ENCODE peak calls at places on chromosomes 16 and 17, in eight cellular contexts. One of them, this sample, is unnamed.

GRCh38 chr17:32490101-32490482 is 3.3 kb downstream of the CDK5R1 start:
- DNase-seq in mesenchymal stem cell: no peak
- DNase-seq in T-helper 1 cell: no peak
- DNase-seq in GM23248: no peak
- DNase-seq in stimulated activated naive CD8-positive, alpha-beta T cell treated with anti-CD3 and anti-CD28 coated beads, Interleukin-15, Interleukin-2, amounts not matched to agents 100 U/mL and 50 U/mL, for 24 hours: peak; percentile 52
- DNase-seq in left ventricle myocardium inferior: no peak
- DNase-seq in NCI-H1105: no peak
- DNase-seq in skeletal muscle cell: no peak
- DNase-seq in this sample: no peak

GRCh38 chr16:26111900-26112299 is 420.1 kb downstream of the HS3ST4 start:
- DNase-seq in NCI-H1105: no peak
- DNase-seq in skeletal muscle cell: no peak
- DNase-seq in left ventricle myocardium inferior: no peak
- DNase-seq in stimulated activated naive CD8-positive, alpha-beta T cell treated with anti-CD3 and anti-CD28 coated beads, Interleukin-15, Interleukin-2, amounts not matched to agents 100 U/mL and 50 U/mL, for 24 hours: no peak
- DNase-seq in mesenchymal stem cell: no peak
- DNase-seq in GM23248: peak; percentile 1
- DNase-seq in T-helper 1 cell: no peak
- DNase-seq in this sample: no peak

GRCh38 chr17:83203073-83203471 is 123.7 kb downstream of the METRNL start:
- DNase-seq in GM23248: peak; percentile 99
- DNase-seq in stimulated activated naive CD8-positive, alpha-beta T cell treated with anti-CD3 and anti-CD28 coated beads, Interleukin-15, Interleukin-2, amounts not matched to agents 100 U/mL and 50 U/mL, for 24 hours: peak; percentile 15
- DNase-seq in skeletal muscle cell: peak; percentile 87
- DNase-seq in NCI-H1105: no peak
- DNase-seq in left ventricle myocardium inferior: peak; percentile 50
- DNase-seq in T-helper 1 cell: no peak
- DNase-seq in mesenchymal stem cell: peak; percentile 32
- DNase-seq in this sample: peak; percentile 63

GRCh38 chr17:52495646-52496045 is 337.1 kb upstream of the CA10 start:
- DNase-seq in GM23248: no peak
- DNase-seq in skeletal muscle cell: no peak
- DNase-seq in T-helper 1 cell: no peak
- DNase-seq in stimulated activated naive CD8-positive, alpha-beta T cell treated with anti-CD3 and anti-CD28 coated beads, Interleukin-15, Interleukin-2, amounts not matched to agents 100 U/mL and 50 U/mL, for 24 hours: no peak
- DNase-seq in mesenchymal stem cell: no peak
- DNase-seq in NCI-H1105: no peak
- DNase-seq in left ventricle myocardium inferior: no peak
- DNase-seq in this sample: no peak

GRCh38 chr16:26644912-26645543 is 421.7 kb upstream of the C16orf82 start:
- DNase-seq in left ventricle myocardium inferior: no peak
- DNase-seq in skeletal muscle cell: no peak
- DNase-seq in T-helper 1 cell: no peak
- DNase-seq in mesenchymal stem cell: no peak
- DNase-seq in NCI-H1105: no peak
- DNase-seq in GM23248: no peak
- DNase-seq in stimulated activated naive CD8-positive, alpha-beta T cell treated with anti-CD3 and anti-CD28 coated beads, Interleukin-15, Interleukin-2, amounts not matched to agents 100 U/mL and 50 U/mL, for 24 hours: no peak
- DNase-seq in this sample: no peak

GRCh38 chr16:77551352-77551751 is 116.5 kb upstream of the ADAMTS18 start:
- DNase-seq in left ventricle myocardium inferior: no peak
- DNase-seq in NCI-H1105: no peak
- DNase-seq in mesenchymal stem cell: peak; percentile 65
- DNase-seq in GM23248: peak; percentile 52
- DNase-seq in stimulated activated naive CD8-positive, alpha-beta T cell treated with anti-CD3 and anti-CD28 coated beads, Interleukin-15, Interleukin-2, amounts not matched to agents 100 U/mL and 50 U/mL, for 24 hours: no peak
- DNase-seq in skeletal muscle cell: peak; percentile 5
- DNase-seq in T-helper 1 cell: no peak
- DNase-seq in this sample: no peak

GRCh38 chr17:48732688-48733629 is 4.4 kb upstream of the HOXB13 start:
- DNase-seq in skeletal muscle cell: no peak
- DNase-seq in stimulated activated naive CD8-positive, alpha-beta T cell treated with anti-CD3 and anti-CD28 coated beads, Interleukin-15, Interleukin-2, amounts not matched to agents 100 U/mL and 50 U/mL, for 24 hours: no peak
- DNase-seq in NCI-H1105: no peak
- DNase-seq in mesenchymal stem cell: no peak
- DNase-seq in left ventricle myocardium inferior: no peak
- DNase-seq in T-helper 1 cell: no peak
- DNase-seq in GM23248: no peak
- DNase-seq in this sample: no peak

GRCh38 chr16:4455081-4455480 is 19.3 kb downstream of the NMRAL1 start:
- DNase-seq in GM23248: no peak
- DNase-seq in mesenchymal stem cell: no peak
- DNase-seq in left ventricle myocardium inferior: no peak
- DNase-seq in NCI-H1105: no peak
- DNase-seq in stimulated activated naive CD8-positive, alpha-beta T cell treated with anti-CD3 and anti-CD28 coated beads, Interleukin-15, Interleukin-2, amounts not matched to agents 100 U/mL and 50 U/mL, for 24 hours: no peak
- DNase-seq in skeletal muscle cell: no peak
- DNase-seq in T-helper 1 cell: no peak
- DNase-seq in this sample: no peak

GRCh38 chr17:45353047-45353446 is 36.2 kb upstream of the MAP3K14 start:
- DNase-seq in GM23248: no peak
- DNase-seq in NCI-H1105: no peak
- DNase-seq in T-helper 1 cell: no peak
- DNase-seq in mesenchymal stem cell: no peak
- DNase-seq in stimulated activated naive CD8-positive, alpha-beta T cell treated with anti-CD3 and anti-CD28 coated beads, Interleukin-15, Interleukin-2, amounts not matched to agents 100 U/mL and 50 U/mL, for 24 hours: peak; percentile 65
- DNase-seq in left ventricle myocardium inferior: no peak
- DNase-seq in skeletal muscle cell: no peak
- DNase-seq in this sample: no peak

GRCh38 chr16:86590501-86591144 is 12.3 kb downstream of the FOXL1 start:
- DNase-seq in T-helper 1 cell: no peak
- DNase-seq in NCI-H1105: no peak
- DNase-seq in stimulated activated naive CD8-positive, alpha-beta T cell treated with anti-CD3 and anti-CD28 coated beads, Interleukin-15, Interleukin-2, amounts not matched to agents 100 U/mL and 50 U/mL, for 24 hours: no peak
- DNase-seq in mesenchymal stem cell: peak; percentile 84
- DNase-seq in skeletal muscle cell: peak; percentile 77
- DNase-seq in left ventricle myocardium inferior: no peak
- DNase-seq in GM23248: peak; percentile 95
- DNase-seq in this sample: no peak

GRCh38 chr17:29569245-29569950 is 897 bp downstream of the TP53I13 start:
- DNase-seq in left ventricle myocardium inferior: no peak
- DNase-seq in T-helper 1 cell: no peak
- DNase-seq in NCI-H1105: no peak
- DNase-seq in GM23248: peak; percentile 80
- DNase-seq in stimulated activated naive CD8-positive, alpha-beta T cell treated with anti-CD3 and anti-CD28 coated beads, Interleukin-15, Interleukin-2, amounts not matched to agents 100 U/mL and 50 U/mL, for 24 hours: no peak
- DNase-seq in skeletal muscle cell: no peak
- DNase-seq in mesenchymal stem cell: peak; percentile 43
- DNase-seq in this sample: no peak

GRCh38 chr16:14002416-14002815 is 68.7 kb upstream of the MRTFB start:
- DNase-seq in left ventricle myocardium inferior: no peak
- DNase-seq in GM23248: no peak
- DNase-seq in mesenchymal stem cell: no peak
- DNase-seq in T-helper 1 cell: no peak
- DNase-seq in skeletal muscle cell: no peak
- DNase-seq in NCI-H1105: no peak
- DNase-seq in stimulated activated naive CD8-positive, alpha-beta T cell treated with anti-CD3 and anti-CD28 coated beads, Interleukin-15, Interleukin-2, amounts not matched to agents 100 U/mL and 50 U/mL, for 24 hours: no peak
- DNase-seq in this sample: no peak

GRCh38 chr17:72719582-72720493 is 372.6 kb downstream of the SLC39A11 start:
- DNase-seq in left ventricle myocardium inferior: no peak
- DNase-seq in stimulated activated naive CD8-positive, alpha-beta T cell treated with anti-CD3 and anti-CD28 coated beads, Interleukin-15, Interleukin-2, amounts not matched to agents 100 U/mL and 50 U/mL, for 24 hours: peak; percentile 75
- DNase-seq in skeletal muscle cell: no peak
- DNase-seq in T-helper 1 cell: peak; percentile 25
- DNase-seq in GM23248: no peak
- DNase-seq in mesenchymal stem cell: peak; percentile 60
- DNase-seq in NCI-H1105: no peak
- DNase-seq in this sample: no peak

GRCh38 chr17:50993544-50993943 is 127.1 kb downstream of the SPAG9 start:
- DNase-seq in NCI-H1105: no peak
- DNase-seq in T-helper 1 cell: no peak
- DNase-seq in skeletal muscle cell: no peak
- DNase-seq in mesenchymal stem cell: no peak
- DNase-seq in GM23248: no peak
- DNase-seq in stimulated activated naive CD8-positive, alpha-beta T cell treated with anti-CD3 and anti-CD28 coated beads, Interleukin-15, Interleukin-2, amounts not matched to agents 100 U/mL and 50 U/mL, for 24 hours: no peak
- DNase-seq in left ventricle myocardium inferior: no peak
- DNase-seq in this sample: no peak

GRCh38 chr17:76585649-76586593 is at the start of gene ST6GALNAC2:
- DNase-seq in GM23248: peak; percentile 69
- DNase-seq in stimulated activated naive CD8-positive, alpha-beta T cell treated with anti-CD3 and anti-CD28 coated beads, Interleukin-15, Interleukin-2, amounts not matched to agents 100 U/mL and 50 U/mL, for 24 hours: peak; percentile 53
- DNase-seq in mesenchymal stem cell: peak; percentile 55
- DNase-seq in left ventricle myocardium inferior: peak; percentile 69
- DNase-seq in skeletal muscle cell: no peak
- DNase-seq in NCI-H1105: peak; percentile 25
- DNase-seq in T-helper 1 cell: peak; percentile 32
- DNase-seq in this sample: peak; percentile 58

GRCh38 chr16:88697831-88698693 is 8.1 kb downstream of the RNF166 start:
- DNase-seq in skeletal muscle cell: no peak
- DNase-seq in left ventricle myocardium inferior: no peak
- DNase-seq in GM23248: no peak
- DNase-seq in mesenchymal stem cell: no peak
- DNase-seq in NCI-H1105: no peak
- DNase-seq in T-helper 1 cell: no peak
- DNase-seq in stimulated activated naive CD8-positive, alpha-beta T cell treated with anti-CD3 and anti-CD28 coated beads, Interleukin-15, Interleukin-2, amounts not matched to agents 100 U/mL and 50 U/mL, for 24 hours: no peak
- DNase-seq in this sample: no peak

GRCh38 chr17:11493947-11494346 is 104.3 kb upstream of the DNAH9 start:
- DNase-seq in GM23248: no peak
- DNase-seq in skeletal muscle cell: no peak
- DNase-seq in stimulated activated naive CD8-positive, alpha-beta T cell treated with anti-CD3 and anti-CD28 coated beads, Interleukin-15, Interleukin-2, amounts not matched to agents 100 U/mL and 50 U/mL, for 24 hours: no peak
- DNase-seq in T-helper 1 cell: no peak
- DNase-seq in NCI-H1105: no peak
- DNase-seq in left ventricle myocardium inferior: no peak
- DNase-seq in mesenchymal stem cell: no peak
- DNase-seq in this sample: no peak

GRCh38 chr16:54437921-54438320 is 151.3 kb upstream of the IRX3 start:
- DNase-seq in GM23248: no peak
- DNase-seq in stimulated activated naive CD8-positive, alpha-beta T cell treated with anti-CD3 and anti-CD28 coated beads, Interleukin-15, Interleukin-2, amounts not matched to agents 100 U/mL and 50 U/mL, for 24 hours: no peak
- DNase-seq in left ventricle myocardium inferior: no peak
- DNase-seq in skeletal muscle cell: no peak
- DNase-seq in T-helper 1 cell: no peak
- DNase-seq in NCI-H1105: no peak
- DNase-seq in mesenchymal stem cell: no peak
- DNase-seq in this sample: no peak

GRCh38 chr16:3695610-3696369 is 21.5 kb downstream of the TRAP1 start:
- DNase-seq in stimulated activated naive CD8-positive, alpha-beta T cell treated with anti-CD3 and anti-CD28 coated beads, Interleukin-15, Interleukin-2, amounts not matched to agents 100 U/mL and 50 U/mL, for 24 hours: no peak
- DNase-seq in mesenchymal stem cell: no peak
- DNase-seq in left ventricle myocardium inferior: no peak
- DNase-seq in skeletal muscle cell: no peak
- DNase-seq in NCI-H1105: no peak
- DNase-seq in T-helper 1 cell: no peak
- DNase-seq in GM23248: no peak
- DNase-seq in this sample: peak; percentile 43

GRCh38 chr17:9529033-9529748 is 46.4 kb downstream of the STX8 start:
- DNase-seq in skeletal muscle cell: no peak
- DNase-seq in stimulated activated naive CD8-positive, alpha-beta T cell treated with anti-CD3 and anti-CD28 coated beads, Interleukin-15, Interleukin-2, amounts not matched to agents 100 U/mL and 50 U/mL, for 24 hours: no peak
- DNase-seq in mesenchymal stem cell: peak; percentile 53
- DNase-seq in GM23248: peak; percentile 63
- DNase-seq in left ventricle myocardium inferior: no peak
- DNase-seq in T-helper 1 cell: no peak
- DNase-seq in NCI-H1105: no peak
- DNase-seq in this sample: no peak

GRCh38 chr16:89200850-89201466 is 621 bp upstream of the SLC22A31 start:
- DNase-seq in GM23248: no peak
- DNase-seq in NCI-H1105: no peak
- DNase-seq in mesenchymal stem cell: no peak
- DNase-seq in left ventricle myocardium inferior: no peak
- DNase-seq in T-helper 1 cell: no peak
- DNase-seq in stimulated activated naive CD8-positive, alpha-beta T cell treated with anti-CD3 and anti-CD28 coated beads, Interleukin-15, Interleukin-2, amounts not matched to agents 100 U/mL and 50 U/mL, for 24 hours: no peak
- DNase-seq in skeletal muscle cell: no peak
- DNase-seq in this sample: no peak

GRCh38 chr16:15635926-15636325 is 7.0 kb downstream of the MARF1 start:
- DNase-seq in mesenchymal stem cell: no peak
- DNase-seq in left ventricle myocardium inferior: no peak
- DNase-seq in GM23248: no peak
- DNase-seq in stimulated activated naive CD8-positive, alpha-beta T cell treated with anti-CD3 and anti-CD28 coated beads, Interleukin-15, Interleukin-2, amounts not matched to agents 100 U/mL and 50 U/mL, for 24 hours: no peak
- DNase-seq in NCI-H1105: no peak
- DNase-seq in skeletal muscle cell: no peak
- DNase-seq in T-helper 1 cell: no peak
- DNase-seq in this sample: no peak

GRCh38 chr17:82930924-82931695 is 91.3 kb upstream of the ZNF750 start:
- DNase-seq in left ventricle myocardium inferior: peak; percentile 5
- DNase-seq in mesenchymal stem cell: no peak
- DNase-seq in T-helper 1 cell: no peak
- DNase-seq in skeletal muscle cell: no peak
- DNase-seq in NCI-H1105: no peak
- DNase-seq in stimulated activated naive CD8-positive, alpha-beta T cell treated with anti-CD3 and anti-CD28 coated beads, Interleukin-15, Interleukin-2, amounts not matched to agents 100 U/mL and 50 U/mL, for 24 hours: no peak
- DNase-seq in GM23248: no peak
- DNase-seq in this sample: no peak

GRCh38 chr17:34633760-34634159 is 54.4 kb downstream of the TMEM132E start:
- DNase-seq in GM23248: no peak
- DNase-seq in NCI-H1105: no peak
- DNase-seq in mesenchymal stem cell: no peak
- DNase-seq in stimulated activated naive CD8-positive, alpha-beta T cell treated with anti-CD3 and anti-CD28 coated beads, Interleukin-15, Interleukin-2, amounts not matched to agents 100 U/mL and 50 U/mL, for 24 hours: no peak
- DNase-seq in skeletal muscle cell: no peak
- DNase-seq in left ventricle myocardium inferior: no peak
- DNase-seq in T-helper 1 cell: no peak
- DNase-seq in this sample: no peak

GRCh38 chr16:86393907-86394626 is 116.3 kb upstream of the FOXF1 start:
- DNase-seq in NCI-H1105: no peak
- DNase-seq in T-helper 1 cell: no peak
- DNase-seq in skeletal muscle cell: no peak
- DNase-seq in mesenchymal stem cell: no peak
- DNase-seq in stimulated activated naive CD8-positive, alpha-beta T cell treated with anti-CD3 and anti-CD28 coated beads, Interleukin-15, Interleukin-2, amounts not matched to agents 100 U/mL and 50 U/mL, for 24 hours: no peak
- DNase-seq in left ventricle myocardium inferior: no peak
- DNase-seq in GM23248: no peak
- DNase-seq in this sample: no peak